ENCODE peak calls at places on chromosomes 13 and 19, in nine cellular contexts. B is PC-9, K is thoracic aorta, J is AG10803, Y is lung, R is colonic mucosa, M is uterus, N is fibroblast of villous mesenchyme, S is tibial artery. L is an unnamed sample.
A peak's percentile ranks its signal among the peaks of the same experiment; 100 is the strongest.

GRCh38 chr19:3118232-3119070 is 17.4 kb upstream of the GNA15 start:
- DNase-seq in B (no peak), K (no peak), J (no peak), Y (no peak), R (no peak), M (no peak), N (no peak), S (no peak), L (no peak)

GRCh38 chr13:113209880-113210421 is 538 bp downstream of the CUL4A start:
- DNase-seq in B (peak; percentile 75), K (no peak), J (peak; percentile 68), Y (peak; percentile 60), R (peak; percentile 71), M (peak; percentile 26), N (peak; percentile 70), S (peak; percentile 43), L (no peak)

GRCh38 chr13:57627663-57628062 is 3.9 kb upstream of the PCDH17 start:
- DNase-seq in B (no peak), K (no peak), J (peak; percentile 7), Y (no peak), R (no peak), M (no peak), N (peak; percentile 8), S (no peak), L (no peak)

GRCh38 chr13:113928701-113929627 is 44.9 kb downstream of the C13orf46 start:
- DNase-seq in B (no peak), K (peak; percentile 82), J (peak; percentile 99), Y (no peak), R (no peak), M (peak; percentile 94), N (peak; percentile 84), S (peak; percentile 96), L (no peak)

GRCh38 chr19:56837492-56837891 is 3.0 kb downstream of the PEG3 start:
- DNase-seq in B (no peak), K (peak; percentile 17), J (no peak), Y (peak; percentile 72), R (peak; percentile 27), M (peak; percentile 77), N (peak; percentile 10), S (peak; percentile 71), L (no peak)

GRCh38 chr19:7781157-7781556 is 18.1 kb downstream of the CLEC4M start:
- DNase-seq in B (no peak), K (no peak), J (no peak), Y (no peak), R (no peak), M (no peak), N (no peak), S (no peak), L (no peak)

GRCh38 chr19:46218160-46218559 is 11.4 kb upstream of the IGFL1 start:
- DNase-seq in B (no peak), K (no peak), J (no peak), Y (no peak), R (peak; percentile 24), M (no peak), N (peak; percentile 35), S (no peak), L (no peak)

GRCh38 chr13:52842440-52842839 is 6.0 kb downstream of the PCDH8 start:
- DNase-seq in B (no peak), K (no peak), J (no peak), Y (no peak), R (no peak), M (no peak), N (no peak), S (no peak), L (no peak)

DNA sequence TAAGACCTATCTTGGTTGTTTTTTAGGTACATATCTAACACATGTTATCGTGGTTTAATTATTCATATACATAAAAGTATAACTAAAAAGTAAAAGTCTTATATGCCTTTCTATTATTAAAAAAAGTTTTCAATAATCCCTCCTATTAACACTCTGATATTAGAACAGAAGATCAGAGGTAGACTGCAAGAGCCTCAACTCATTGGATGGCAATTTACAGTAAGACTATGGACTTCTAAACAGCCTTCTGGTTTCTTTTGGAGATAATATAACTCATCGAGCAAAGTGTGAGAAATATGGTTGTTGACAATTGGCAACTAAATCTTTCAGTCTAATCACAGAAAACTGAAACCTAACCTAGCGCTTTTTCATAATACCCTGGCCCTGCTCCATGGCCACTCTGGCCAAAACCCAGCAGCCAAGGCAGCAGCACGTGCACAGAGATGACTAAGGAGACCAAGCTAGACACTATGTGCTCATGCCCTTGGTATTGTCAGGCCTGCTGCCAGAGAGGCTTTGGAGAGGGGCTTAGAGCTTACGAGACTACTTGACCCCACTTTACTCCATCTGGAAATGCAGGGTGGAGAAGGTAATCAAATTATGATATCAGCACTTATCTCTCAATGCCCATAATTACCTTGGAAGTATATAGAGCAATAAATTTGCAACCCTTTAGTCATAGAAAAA is 40.6 kb upstream of the EEF1AKMT1 start:
- DNase-seq in B (peak; percentile 54), K (peak; percentile 69), J (peak; percentile 93), Y (peak; percentile 90), R (peak; percentile 56), M (peak; percentile 89), N (peak; percentile 97), S (peak; percentile 94), L (no peak)
- H3K4me3 ChIP-seq in B (no peak overlapping the region), K (peak overlapping the region; percentile 59), J (no peak overlapping the region), Y (no peak overlapping the region), R (no peak overlapping the region), M (no peak overlapping the region), N (peak overlapping the region; percentile 5), S (peak overlapping the region; percentile 9), L (no peak overlapping the region)

GRCh38 chr19:28731113-28731512 is 481.8 kb downstream of the UQCRFS1 start:
- DNase-seq in B (no peak), K (no peak), J (no peak), Y (no peak), R (no peak), M (no peak), N (no peak), S (no peak), L (no peak)

GRCh38 chr19:28737526-28737925 is 475.4 kb downstream of the UQCRFS1 start:
- DNase-seq in B (no peak), K (no peak), J (no peak), Y (no peak), R (no peak), M (no peak), N (no peak), S (no peak), L (no peak)

GRCh38 chr19:28731577-28731976 is 481.4 kb downstream of the UQCRFS1 start:
- DNase-seq in B (no peak), K (no peak), J (no peak), Y (no peak), R (no peak), M (no peak), N (no peak), S (no peak), L (no peak)

GRCh38 chr19:28736528-28736927 is 476.4 kb downstream of the UQCRFS1 start:
- DNase-seq in B (no peak), K (no peak), J (no peak), Y (no peak), R (no peak), M (no peak), N (no peak), S (no peak), L (no peak)

GRCh38 chr19:28737021-28737525 is 475.9 kb downstream of the UQCRFS1 start:
- DNase-seq in B (no peak), K (no peak), J (peak; percentile 59), Y (no peak), R (no peak), M (no peak), N (peak; percentile 13), S (no peak), L (no peak)
- TF ChIP-seq CTCF in B (peak; percentile 63), K (peak; percentile 15), J (peak; percentile 71), Y (peak; percentile 6), R (peak; percentile 56), M (peak; percentile 44), N (no peak), S (peak; percentile 25), L (peak; percentile 15)

DNA sequence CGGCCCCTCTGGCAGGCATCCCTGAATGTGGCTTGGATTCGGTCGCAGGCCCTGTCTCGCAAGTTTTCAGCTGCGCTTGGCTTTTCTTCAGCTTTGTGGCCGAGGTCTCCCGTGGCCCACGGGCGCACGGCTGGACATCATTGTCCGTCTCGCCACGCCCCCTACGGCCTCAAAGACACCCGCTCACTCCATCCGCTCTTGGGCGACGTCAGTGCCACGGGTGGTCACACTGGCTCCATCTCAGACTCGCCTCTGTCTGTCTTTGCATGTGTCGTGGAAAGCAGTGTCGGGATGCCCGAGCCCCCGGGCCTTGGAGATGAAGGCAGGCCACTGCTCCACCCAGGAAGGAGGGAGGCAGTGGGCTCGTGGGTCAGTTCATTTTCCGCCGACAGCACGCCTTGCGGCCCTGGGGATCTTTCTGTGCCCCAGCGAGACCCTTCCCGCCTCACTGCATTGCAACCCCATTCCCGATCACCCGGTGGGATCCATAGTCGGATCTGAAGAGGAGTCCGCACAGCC is 51.0 kb downstream of the ZNF146 start:
- DNase-seq in B (no peak), K (no peak), J (no peak), Y (no peak), R (no peak), M (no peak), N (no peak), S (no peak), L (no peak)
- H3K4me3 ChIP-seq in B (no peak overlapping the region), K (no peak overlapping the region), J (no peak overlapping the region), Y (no peak overlapping the region), R (no peak overlapping the region), M (no peak overlapping the region), N (peak overlapping the region; percentile 49), S (no peak overlapping the region), L (no peak overlapping the region)

GRCh38 chr19:16384688-16385087 is 60.1 kb downstream of the KLF2 start:
- DNase-seq in B (no peak), K (no peak), J (no peak), Y (no peak), R (no peak), M (no peak), N (no peak), S (no peak), L (no peak)

GRCh38 chr19:16381756-16382401 is 57.3 kb downstream of the KLF2 start:
- DNase-seq in B (no peak), K (peak; percentile 90), J (peak; percentile 88), Y (no peak), R (no peak), M (peak; percentile 90), N (peak; percentile 62), S (peak; percentile 98), L (no peak)

GRCh38 chr19:16385296-16385695 is 60.7 kb downstream of the KLF2 start:
- DNase-seq in B (no peak), K (no peak), J (no peak), Y (no peak), R (no peak), M (no peak), N (no peak), S (no peak), L (no peak)

GRCh38 chr19:16382775-16383543 is 58.3 kb downstream of the KLF2 start:
- DNase-seq in B (peak; percentile 60), K (peak; percentile 55), J (peak; percentile 90), Y (peak; percentile 82), R (peak; percentile 88), M (peak; percentile 92), N (peak; percentile 90), S (peak; percentile 86), L (peak; percentile 59)

DNA sequence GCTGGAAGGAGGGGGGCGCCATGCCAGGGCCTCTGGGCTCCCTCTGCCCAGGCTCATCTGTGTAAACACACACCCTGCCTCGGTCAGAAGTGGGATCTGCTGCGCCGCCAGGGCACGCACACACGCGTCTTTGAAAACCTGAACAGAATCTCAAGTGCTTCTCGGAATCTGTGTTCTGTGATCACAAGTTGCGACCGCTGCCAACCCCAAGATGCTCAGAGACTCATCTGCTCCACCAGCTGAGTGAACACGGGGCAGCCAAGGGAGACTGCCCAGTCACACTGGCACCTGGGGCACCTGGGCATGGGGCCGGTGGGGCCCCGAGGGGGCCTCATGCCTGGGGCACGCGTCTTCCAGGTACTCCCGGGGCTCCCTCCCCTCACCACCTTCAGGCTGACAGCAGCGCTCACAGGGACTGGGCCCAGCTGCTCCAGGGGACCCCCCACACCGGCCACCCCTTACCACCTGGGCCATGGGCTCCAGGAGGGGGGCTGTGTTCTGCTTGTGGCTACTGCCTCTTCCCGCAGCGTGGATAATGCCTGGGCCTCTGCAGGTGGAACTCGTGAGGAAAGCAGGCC is 59.0 kb downstream of the KLF2 start:
- DNase-seq in B (no peak), K (no peak), J (no peak), Y (no peak), R (no peak), M (no peak), N (no peak), S (no peak), L (no peak)
- TF ChIP-seq CTCF in B (peak; percentile 24), K (no peak), J (no peak), Y (no peak), R (no peak), M (no peak), N (no peak), S (no peak), L (no peak)